ENCODE peak calls at places on chromosomes 12 and 14, in nine cellular contexts. D, P, G, X, T, W, O, Z and E are unnamed samples. For H3K4me1, the result is how much of the 10 kb centered on the place peaks cover.

GRCh38 chr12:14167005-14167628 is 185.7 kb upstream of the GRIN2B start:
- DNase-seq in O (no peak), G (peak), X (no peak), W (peak), T (peak), P (no peak), D (no peak), Z (no peak), E (peak)

GRCh38 chr12:46959484-46959883 is 119.9 kb upstream of the PCED1B start:
- DNase-seq in P (no peak), D (no peak), G (peak), O (no peak), W (no peak), X (peak), T (no peak), Z (no peak), E (no peak)

GRCh38 chr12:106078358-106079025 is 60.3 kb downstream of the NUAK1 start:
- DNase-seq in P (no peak), Z (no peak), X (peak), G (peak), D (no peak), O (no peak), W (peak), T (peak), E (peak)

GRCh38 chr14:64501326-64502171 is 2.1 kb downstream of the ZBTB25 start:
- DNase-seq in T (peak), Z (peak), X (peak), G (peak), P (no peak), W (peak), D (no peak), O (no peak), E (peak)

GRCh38 chr12:117119592-117120198 is 20.5 kb upstream of the TESC start:
- DNase-seq in Z (no peak), P (no peak), G (no peak), X (no peak), O (no peak), W (no peak), D (no peak), T (no peak), E (no peak)

GRCh38 chr14:50559990-50560928 is at the start of gene ATL1:
- DNase-seq in D (no peak), P (no peak), G (peak), X (peak), T (peak), W (peak), O (peak), Z (peak), E (peak)

GRCh38 chr12:70971395-70971794 is 50.9 kb upstream of the PTPRR start:
- DNase-seq in T (no peak), O (no peak), W (no peak), P (no peak), G (no peak), D (no peak), X (no peak), Z (no peak), E (no peak)

GRCh38 chr14:91041450-91041849 is 19.0 kb downstream of the RPS6KA5 start:
- DNase-seq in D (no peak), P (no peak), O (no peak), G (no peak), X (no peak), Z (no peak), T (no peak), W (no peak), E (no peak)

GRCh38 chr14:50139192-50139591 is 22.8 kb upstream of the VCPKMT start:
- DNase-seq in D (no peak), G (no peak), O (no peak), T (no peak), X (no peak), P (no peak), Z (no peak), W (no peak), E (no peak)

GRCh38 chr12:26017484-26018211 is 59.2 kb downstream of the RASSF8 start:
- DNase-seq in W (peak), T (no peak), Z (no peak), O (no peak), P (no peak), G (peak), X (no peak), D (no peak), E (no peak)

GRCh38 chr14:23245282-23245681 is 7.5 kb downstream of the RNF212B start:
- DNase-seq in W (no peak), P (no peak), T (no peak), O (no peak), D (no peak), X (no peak), G (no peak), Z (no peak), E (no peak)

GRCh38 chr14:91744068-91744480 is 12.2 kb upstream of the CATSPERB start:
- DNase-seq in P (no peak), T (no peak), W (no peak), G (peak), Z (no peak), D (no peak), X (no peak), O (no peak), E (no peak)

GRCh38 chr12:94898388-94898787 is 105.1 kb downstream of the NDUFA12 start:
- DNase-seq in Z (no peak), W (no peak), D (no peak), T (no peak), G (peak), X (no peak), P (no peak), O (no peak), E (no peak)

GRCh38 chr14:63155511-63156189 is 48.6 kb upstream of the RHOJ start:
- DNase-seq in O (no peak), D (no peak), Z (no peak), P (no peak), T (no peak), G (peak), W (no peak), X (no peak), E (no peak)

GRCh38 chr14:96554315-96554910 is 52.2 kb downstream of the PAPOLA start:
- DNase-seq in O (no peak), D (no peak), T (no peak), W (no peak), G (no peak), X (no peak), Z (no peak), P (no peak), E (no peak)

GRCh38 chr12:123396954-123397353 is 13.0 kb downstream of the KMT5A start:
- DNase-seq in X (no peak), D (no peak), O (peak), T (no peak), P (no peak), W (no peak), Z (no peak), G (no peak), E (no peak)

GRCh38 chr14:20631821-20632389 is 9.6 kb downstream of the OR6S1 start:
- DNase-seq in G (peak), X (no peak), Z (no peak), W (peak), P (no peak), D (no peak), T (peak), O (peak), E (peak)

GRCh38 chr12:75491169-75491568 is 10.6 kb downstream of the GLIPR1 start:
- DNase-seq in D (no peak), T (no peak), G (no peak), Z (no peak), W (no peak), X (no peak), P (no peak), O (no peak), E (no peak)

GRCh38 chr14:91284791-91285548 is 40.5 kb upstream of the GPR68 start:
- DNase-seq in T (no peak), P (no peak), D (no peak), W (no peak), Z (no peak), G (no peak), X (no peak), O (no peak), E (no peak)

GRCh38 chr14:26841920-26842741 is 244.3 kb upstream of the NOVA1 start:
- DNase-seq in P (no peak), O (no peak), G (peak), D (no peak), W (peak), T (peak), Z (no peak), X (peak), E (peak)

GRCh38 chr12:118330421-118331018 is 42.2 kb downstream of the TAOK3 start:
- DNase-seq in T (no peak), G (peak), P (no peak), Z (no peak), O (no peak), D (no peak), W (no peak), X (no peak), E (no peak)

GRCh38 chr12:87202189-87202588 is 827.0 kb downstream of the C12orf50 start:
- DNase-seq in D (no peak), W (no peak), Z (no peak), P (no peak), G (no peak), T (no peak), O (no peak), X (no peak), E (no peak)

GRCh38 chr12:62438098-62438692 is 28.4 kb upstream of the MON2 start:
- DNase-seq in Z (peak), G (peak), W (peak), X (no peak), D (peak), O (no peak), T (peak), P (no peak), E (no peak)

GRCh38 chr12:6346235-6346832 is 4.5 kb upstream of the TNFRSF1A start:
- DNase-seq in X (no peak), Z (no peak), W (no peak), G (no peak), O (no peak), P (no peak), D (no peak), T (no peak), E (no peak)

GRCh38 chr12:119158004-119158776 is 20.5 kb upstream of the HSPB8 start:
- DNase-seq in T (peak), D (no peak), G (no peak), Z (no peak), P (no peak), O (no peak), X (peak), W (no peak), E (no peak)

GRCh38 chr12:98418357-98419075 is 96.9 kb upstream of the TMPO start:
- DNase-seq in G (peak), P (peak), X (peak), Z (no peak), D (peak), O (peak), T (peak), W (peak), E (peak)

GRCh38 chr12:9133243-9133938 is 17.7 kb upstream of the A2M start:
- DNase-seq in W (no peak), P (no peak), Z (no peak), G (no peak), D (no peak), T (no peak), O (no peak), X (no peak), E (no peak)

GRCh38 chr14:38171197-38171596 is 36.5 kb upstream of the SSTR1 start:
- DNase-seq in W (no peak), O (no peak), G (no peak), P (no peak), X (no peak), D (no peak), T (no peak), Z (no peak), E (no peak)

GRCh38 chr12:67034110-67034879 is 234.9 kb upstream of the CAND1 start:
- DNase-seq in D (peak), O (no peak), T (no peak), X (no peak), Z (no peak), G (no peak), P (no peak), W (no peak), E (no peak)

GRCh38 chr14:24181251-24182077 is 7.2 kb downstream of the IPO4 start:
- DNase-seq in X (no peak), P (no peak), Z (no peak), D (no peak), W (no peak), T (no peak), O (no peak), G (no peak), E (no peak)

GRCh38 chr12:121786441-121786825 is 7.1 kb downstream of the RHOF start:
- DNase-seq in G (peak), D (peak), O (no peak), Z (no peak), P (no peak), T (no peak), X (peak), W (no peak), E (no peak)

GRCh38 chr12:46253544-46254162 is 15.2 kb downstream of the SLC38A1 start:
- DNase-seq in X (no peak), Z (no peak), T (no peak), D (no peak), W (no peak), O (no peak), P (no peak), G (no peak), E (no peak)

GRCh38 chr12:100497105-100497795 is 23.6 kb downstream of the NR1H4 start:
- DNase-seq in Z (no peak), G (no peak), D (no peak), W (no peak), O (no peak), P (no peak), T (no peak), X (no peak), E (no peak)

GRCh38 chr12:30896461-30896860 is 30.1 kb upstream of the TSPAN11 start:
- DNase-seq in G (no peak), X (no peak), T (no peak), D (no peak), Z (no peak), P (no peak), W (no peak), O (no peak), E (no peak)

GRCh38 chr14:21505009-21505553 is 6.1 kb downstream of the METTL3 start:
- DNase-seq in P (no peak), X (no peak), G (no peak), O (no peak), T (no peak), W (no peak), Z (no peak), D (no peak), E (no peak)

GRCh38 chr12:49092086-49092815 is 2.4 kb downstream of the DHH start:
- DNase-seq in P (no peak), X (no peak), T (no peak), G (peak), O (peak), Z (peak), W (no peak), D (no peak), E (no peak)
- H3K4me1 ChIP-seq in P (half or more), X (under half), T (half or more), G (half or more), O (under half), Z (under half), W (half or more), D (under half), E (under half)

GRCh38 chr14:35405304-35405996 is 901 bp upstream of the NFKBIA start:
- DNase-seq in P (no peak), G (no peak), O (no peak), T (peak), Z (no peak), D (no peak), X (peak), W (peak), E (peak)
- H3K4me3 ChIP-seq in P (peak), G (peak), O (no peak), T (peak), Z (peak), D (peak), X (peak), W (peak), E (peak)

GRCh38 chr14:53978194-53978593 is 21.6 kb upstream of the BMP4 start:
- DNase-seq in W (no peak), X (no peak), O (no peak), P (no peak), G (no peak), T (no peak), Z (no peak), D (no peak), E (no peak)
- H3K4me1 ChIP-seq in W (under half), X (under half), O (under half), P (under half), G (under half), T (under half), Z (under half), D (under half), E (under half)

GRCh38 chr12:128365831-128366231 is 98.9 kb downstream of the TMEM132C start:
- DNase-seq in T (no peak), W (no peak), O (no peak), D (no peak), Z (no peak), G (no peak), X (no peak), P (no peak), E (no peak)
- H3K4me3 ChIP-seq in T (peak), W (no peak), O (no peak), D (no peak), Z (no peak), G (no peak), X (peak), P (peak), E (peak)

GRCh38 chr14:68308695-68309094 is 484.2 kb downstream of the ZFP36L1 start:
- DNase-seq in O (no peak), D (no peak), T (no peak), Z (no peak), W (no peak), P (no peak), X (no peak), G (no peak), E (no peak)

GRCh38 chr14:68307769-68308168 is 485.1 kb downstream of the ZFP36L1 start:
- DNase-seq in X (no peak), G (no peak), Z (no peak), P (no peak), T (no peak), O (no peak), D (no peak), W (no peak), E (no peak)

GRCh38 chr14:68306265-68306933 is 486.5 kb downstream of the ZFP36L1 start:
- DNase-seq in Z (no peak), T (no peak), D (no peak), W (no peak), O (no peak), X (no peak), G (no peak), P (no peak), E (no peak)

GRCh38 chr14:68306934-68307758 is 485.7 kb downstream of the ZFP36L1 start:
- DNase-seq in T (no peak), W (no peak), X (no peak), D (no peak), O (peak), G (no peak), Z (no peak), P (no peak), E (no peak)

GRCh38 chr14:68305738-68306137 is 486.2 kb downstream of the RAD51B start:
- DNase-seq in T (no peak), W (no peak), X (no peak), O (no peak), P (no peak), Z (no peak), D (no peak), G (no peak), E (no peak)
- H3K4me1 ChIP-seq in T (under half), W (under half), X (under half), O (under half), P (under half), Z (under half), D (under half), G (under half), E (under half)

GRCh38 chr12:54040148-54040494 is 7.3 kb downstream of the HOXC5 start:
- DNase-seq in Z (no peak), T (no peak), G (no peak), W (peak), P (no peak), X (no peak), O (no peak), D (no peak), E (no peak)
- H3K4me3 ChIP-seq in Z (no peak), T (no peak), G (no peak), W (no peak), P (peak), X (peak), O (no peak), D (no peak), E (peak)

DNA sequence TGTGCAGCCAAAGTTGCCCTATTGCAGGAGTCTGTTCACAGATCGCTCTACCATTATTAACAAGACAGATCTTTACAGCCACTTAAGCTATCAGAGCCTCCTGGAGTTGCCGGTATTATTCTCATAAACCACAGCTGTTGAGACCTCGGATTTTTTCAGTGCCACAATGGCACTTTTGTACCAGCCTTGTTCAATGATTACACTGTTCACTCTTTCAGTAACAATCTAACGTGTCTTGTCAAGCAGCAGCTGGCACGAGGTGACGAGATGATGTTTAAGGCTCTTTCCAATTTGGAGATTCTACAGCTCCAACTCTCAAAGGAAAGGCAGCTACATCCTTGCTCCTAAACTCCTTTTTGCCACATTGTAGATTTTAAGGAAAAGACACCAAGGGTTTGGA is 30.7 kb downstream of the LRIG3 start:
- DNase-seq in X (no peak), G (no peak), W (no peak), T (no peak), D (no peak), P (no peak), Z (no peak), O (no peak), E (no peak)
- H3K4me1 ChIP-seq in X (under half), G (under half), W (under half), T (under half), D (under half), P (half or more), Z (under half), O (under half), E (under half)

DNA sequence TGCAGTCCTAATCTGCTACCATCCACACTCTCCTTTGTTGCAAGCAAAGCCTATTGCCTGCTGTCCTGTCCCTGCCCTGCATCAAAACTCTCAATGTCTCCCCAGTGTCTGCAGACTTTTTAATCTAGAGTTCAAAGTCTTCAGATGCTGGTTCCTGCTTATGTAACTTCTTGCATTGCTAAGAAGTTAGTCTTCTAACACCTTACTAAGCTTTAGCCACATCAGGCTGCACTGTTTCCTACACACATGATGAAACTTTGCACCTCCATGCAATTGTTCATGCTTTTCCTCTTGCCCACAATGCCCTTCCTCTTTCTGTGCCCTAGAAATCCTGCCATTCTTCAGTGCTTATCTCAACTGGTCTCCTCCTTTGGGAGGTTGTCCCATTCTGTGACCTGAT is 16.2 kb upstream of the DICER1 start:
- DNase-seq in G (no peak), W (no peak), O (no peak), D (no peak), X (no peak), Z (no peak), P (no peak), T (no peak), E (no peak)
- H3K4me3 ChIP-seq in G (no peak), W (no peak), O (no peak), D (no peak), X (no peak), Z (no peak), P (no peak), T (no peak), E (no peak)

GRCh38 chr14:100105357-100106169 is 40.3 kb downstream of the EVL start:
- DNase-seq in Z (peak), O (no peak), D (no peak), T (no peak), X (no peak), W (peak), G (no peak), P (no peak), E (peak)
- H3K4me1 ChIP-seq in Z (half or more), O (under half), D (under half), T (under half), X (under half), W (under half), G (under half), P (half or more), E (under half)

GRCh38 chr12:27252934-27253333 is 8.8 kb downstream of the STK38L start:
- DNase-seq in D (no peak), T (no peak), X (no peak), P (no peak), O (no peak), W (no peak), Z (no peak), G (no peak), E (no peak)
- H3K4me3 ChIP-seq in D (no peak), T (no peak), X (no peak), P (no peak), O (no peak), W (no peak), Z (no peak), G (no peak), E (no peak)